ENCODE peak calls at places on chromosomes 11 and 22, in seven cellular contexts. K, W, X, O, A, N and M are unnamed samples.

GRCh38 chr22:39226353-39226752 is 18.4 kb downstream of the PDGFB start:
- DNase-seq in K (no peak), W (no peak), X (peak; percentile 35), O (no peak), A (no peak), N (no peak), M (no peak)

GRCh38 chr11:71342116-71342515 is 89.7 kb upstream of the SHANK2 start:
- DNase-seq in K (no peak), W (peak; percentile 30), X (no peak), O (peak; percentile 9), A (peak; percentile 40), N (peak; percentile 55), M (no peak)

GRCh38 chr11:61754534-61755482 is 2.4 kb downstream of the MYRF start:
- DNase-seq in K (no peak), W (no peak), X (no peak), O (no peak), A (peak; percentile 15), N (no peak), M (no peak)

GRCh38 chr22:18065256-18065655 is 12.5 kb upstream of the PEX26 start:
- DNase-seq in K (no peak), W (no peak), X (no peak), O (no peak), A (no peak), N (no peak), M (no peak)

GRCh38 chr11:30987819-30988218 is 381.7 kb downstream of the DCDC1 start:
- DNase-seq in K (no peak), W (no peak), X (no peak), O (peak; percentile 6), A (no peak), N (no peak), M (no peak)

GRCh38 chr11:14414470-14415461 is 55.8 kb upstream of the RRAS2 start:
- DNase-seq in K (no peak), W (no peak), X (no peak), O (no peak), A (peak; percentile 33), N (peak; percentile 54), M (no peak)

GRCh38 chr11:95708681-95709080 is 80.9 kb downstream of the FAM76B start:
- DNase-seq in K (no peak), W (no peak), X (no peak), O (no peak), A (no peak), N (no peak), M (no peak)

GRCh38 chr22:45784357-45785277 is 113.0 kb downstream of the ATXN10 start:
- DNase-seq in K (no peak), W (no peak), X (no peak), O (no peak), A (no peak), N (no peak), M (no peak)

GRCh38 chr11:65129649-65130441 is 4.5 kb downstream of the SYVN1 start:
- DNase-seq in K (peak; percentile 64), W (no peak), X (peak; percentile 77), O (no peak), A (no peak), N (no peak), M (no peak)

GRCh38 chr11:133835258-133836075 is 9.8 kb downstream of the SPATA19 start:
- DNase-seq in K (no peak), W (peak; percentile 54), X (no peak), O (peak; percentile 4), A (peak; percentile 50), N (peak; percentile 63), M (no peak)

GRCh38 chr11:34926101-34926830 is 9.8 kb downstream of the PDHX start:
- DNase-seq in K (no peak), W (no peak), X (no peak), O (peak; percentile 76), A (peak; percentile 76), N (peak; percentile 65), M (no peak)

GRCh38 chr11:108204918-108205499 is 17.4 kb downstream of the NPAT start:
- DNase-seq in K (no peak), W (no peak), X (no peak), O (no peak), A (no peak), N (no peak), M (no peak)

GRCh38 chr11:726278-726915 is 20.4 kb downstream of the EPS8L2 start:
- DNase-seq in K (peak; percentile 80), W (peak; percentile 86), X (peak; percentile 95), O (peak; percentile 49), A (no peak), N (peak; percentile 51), M (peak; percentile 77)

GRCh38 chr11:129391864-129392263 is 16.2 kb downstream of the BARX2 start:
- DNase-seq in K (no peak), W (no peak), X (no peak), O (no peak), A (no peak), N (no peak), M (no peak)

GRCh38 chr11:96155627-96156378 is 187.2 kb downstream of the MAML2 start:
- DNase-seq in K (peak; percentile 91), W (peak; percentile 88), X (peak; percentile 37), O (peak; percentile 93), A (peak; percentile 94), N (peak; percentile 99), M (peak; percentile 61)

GRCh38 chr11:120272303-120272702 is 32.4 kb downstream of the POU2F3 start:
- DNase-seq in K (no peak), W (no peak), X (no peak), O (peak; percentile 78), A (peak; percentile 6), N (peak; percentile 85), M (no peak)

GRCh38 chr11:45500457-45500856 is 165.0 kb downstream of the CHST1 start:
- DNase-seq in K (no peak), W (no peak), X (no peak), O (no peak), A (no peak), N (no peak), M (no peak)

GRCh38 chr22:39927544-39927943 is 26.7 kb downstream of the GRAP2 start:
- DNase-seq in K (no peak), W (no peak), X (no peak), O (no peak), A (no peak), N (no peak), M (no peak)

GRCh38 chr22:16810188-16810802 is 14.9 kb downstream of the XKR3 start:
- DNase-seq in K (no peak), W (no peak), X (no peak), O (peak; percentile 1), A (no peak), N (peak; percentile 84), M (no peak)

GRCh38 chr22:29757096-29757495 is 9.7 kb downstream of the ZMAT5 start:
- DNase-seq in K (no peak), W (no peak), X (no peak), O (no peak), A (no peak), N (no peak), M (no peak)

GRCh38 chr11:13043912-13044628 is 35.0 kb downstream of the RASSF10 start:
- DNase-seq in K (no peak), W (no peak), X (no peak), O (no peak), A (no peak), N (no peak), M (no peak)

GRCh38 chr11:65506316-65506769 is 7.5 kb downstream of the MALAT1 start:
- DNase-seq in K (no peak), W (no peak), X (no peak), O (peak; percentile 69), A (no peak), N (no peak), M (no peak)

GRCh38 chr22:23223566-23224317 is 43.4 kb downstream of the BCR start:
- DNase-seq in K (no peak), W (peak; percentile 48), X (peak; percentile 32), O (no peak), A (no peak), N (no peak), M (peak; percentile 26)

GRCh38 chr11:118845369-118845768 is 38.3 kb upstream of the CXCR5 start:
- DNase-seq in K (no peak), W (no peak), X (no peak), O (peak; percentile 25), A (peak; percentile 64), N (peak; percentile 50), M (no peak)

DNA sequence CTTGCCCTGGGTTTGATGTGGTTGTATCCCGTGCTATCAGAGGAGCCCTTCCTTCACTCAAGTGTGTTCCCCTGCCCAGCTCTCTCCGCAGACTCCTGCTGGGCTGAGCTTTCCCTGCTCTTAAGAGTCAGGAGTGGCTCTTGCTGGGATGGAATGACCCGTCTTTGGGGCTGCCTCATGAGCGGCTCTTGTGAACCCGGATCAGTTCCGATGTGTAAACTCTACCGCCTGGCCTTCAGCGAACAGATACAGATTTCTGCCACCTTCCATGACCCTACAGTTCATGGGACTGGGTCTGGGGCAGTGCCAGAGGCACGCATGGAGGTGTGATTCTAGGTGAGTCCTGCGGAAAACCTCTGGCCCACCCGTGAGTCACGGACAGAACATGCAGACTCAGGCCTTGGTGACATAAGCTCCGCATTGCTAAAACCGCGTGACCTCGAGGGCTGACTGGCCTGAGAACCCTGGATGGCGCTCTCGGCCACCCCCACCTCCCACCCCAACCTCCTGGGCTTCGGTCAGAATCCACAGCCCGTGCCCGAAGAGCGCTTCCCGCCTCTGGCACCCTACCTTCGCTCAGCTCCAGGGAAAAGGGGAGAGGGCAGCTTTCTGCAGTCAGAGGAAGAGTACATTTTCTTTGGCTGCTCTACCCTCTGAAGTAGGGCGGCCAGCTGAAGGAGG is 1.3 kb upstream of the ZBTB16 start:
- DNase-seq in K (peak; percentile 84), W (peak; percentile 89), X (no peak), O (no peak), A (peak; percentile 72), N (peak; percentile 63), M (no peak)
- H3K4me3 ChIP-seq in K (peak overlapping the region; percentile 99), W (peak overlapping the region; percentile 28), X (no peak overlapping the region), O (no peak overlapping the region), A (no peak overlapping the region), N (peak overlapping the region; percentile 61), M (no peak overlapping the region)

GRCh38 chr22:35904332-35904692 is 124.3 kb downstream of the RBFOX2 start:
- DNase-seq in K (no peak), W (no peak), X (no peak), O (no peak), A (no peak), N (no peak), M (no peak)
- H3K4me3 ChIP-seq in K (no peak overlapping the region), W (no peak overlapping the region), X (no peak overlapping the region), O (no peak overlapping the region), A (no peak overlapping the region), N (no peak overlapping the region), M (no peak overlapping the region)

DNA sequence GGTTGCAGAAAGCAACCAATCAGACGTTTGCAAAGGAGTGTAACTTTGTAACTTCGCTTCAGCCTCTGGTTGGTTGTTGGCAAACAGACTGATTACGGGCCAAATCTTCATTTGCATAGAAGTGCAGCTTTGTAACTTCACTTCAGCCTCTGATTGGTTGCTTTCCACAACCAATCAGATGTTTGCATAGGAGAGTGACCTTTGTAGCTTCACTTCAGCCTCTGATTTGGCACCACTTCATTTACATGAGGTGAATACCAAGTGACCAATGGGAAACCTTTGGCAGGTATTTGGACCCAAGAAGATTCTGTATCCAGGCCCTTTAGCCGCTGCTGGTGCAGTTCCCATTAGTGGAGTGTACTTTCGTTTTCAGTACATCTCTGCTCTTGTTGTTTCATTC is 16.0 kb downstream of the USP47 start:
- DNase-seq in K (no peak), W (no peak), X (no peak), O (no peak), A (no peak), N (no peak), M (no peak)
- H3K4me3 ChIP-seq in K (no peak overlapping the region), W (no peak overlapping the region), X (no peak overlapping the region), O (no peak overlapping the region), A (peak overlapping the region; percentile 0), N (no peak overlapping the region), M (no peak overlapping the region)

GRCh38 chr11:10657308-10658271 is 36.0 kb downstream of the IRAG1 start:
- DNase-seq in K (peak; percentile 69), W (no peak), X (no peak), O (peak; percentile 85), A (peak; percentile 75), N (peak; percentile 80), M (no peak)
- H3K4me3 ChIP-seq in K (no peak overlapping the region), W (no peak overlapping the region), X (no peak overlapping the region), O (no peak overlapping the region), A (no peak overlapping the region), N (no peak overlapping the region), M (no peak overlapping the region)